ENCODE peak calls at places on chromosomes 13 and 19, in eight cellular contexts. W, S, J, Z, B, A, I and O are unnamed samples.

GRCh38 chr19:49854861-49855263 is 3.9 kb downstream of the PTOV1 start:
- DNase-seq in B (no peak), S (no peak), A (no peak), W (no peak), Z (no peak), I (no peak), J (no peak), O (no peak)

GRCh38 chr13:109088101-109088500 is 458.7 kb downstream of the MYO16 start:
- DNase-seq in I (no peak), J (no peak), S (no peak), B (no peak), Z (no peak), W (peak), A (no peak), O (no peak)

GRCh38 chr13:102812616-102813287 is 13.8 kb downstream of the BIVM start:
- DNase-seq in J (no peak), B (no peak), S (no peak), W (peak), I (no peak), A (peak), Z (no peak), O (no peak)

GRCh38 chr19:13622727-13623126 is 116.4 kb upstream of the CACNA1A start:
- DNase-seq in I (no peak), Z (no peak), A (no peak), S (no peak), J (no peak), B (no peak), W (no peak), O (no peak)

GRCh38 chr19:342801-343421 is 1.7 kb downstream of the MIER2 start:
- DNase-seq in Z (peak), I (no peak), S (peak), A (peak), W (peak), J (no peak), B (no peak), O (peak)

GRCh38 chr13:46170687-46171086 is 11.3 kb downstream of the LCP1 start:
- DNase-seq in I (no peak), B (no peak), J (no peak), Z (no peak), S (peak), W (peak), A (no peak), O (peak)

GRCh38 chr19:53942001-53942786 is 20.5 kb upstream of the CACNG8 start:
- DNase-seq in A (peak), J (peak), I (no peak), S (no peak), Z (no peak), B (peak), W (no peak), O (peak)

GRCh38 chr19:888615-889385 is 4.2 kb downstream of the MED16 start:
- DNase-seq in J (peak), W (no peak), B (no peak), A (no peak), S (no peak), Z (no peak), I (no peak), O (no peak)

GRCh38 chr19:49128545-49129237 is 9.3 kb downstream of the PPFIA3 start:
- DNase-seq in W (no peak), S (no peak), I (no peak), J (no peak), A (no peak), B (no peak), Z (no peak), O (no peak)

GRCh38 chr13:80469841-80470378 is 129.0 kb upstream of the SPRY2 start:
- DNase-seq in J (no peak), B (no peak), W (peak), I (peak), S (peak), A (peak), Z (no peak), O (peak)

GRCh38 chr19:35963514-35963913 is 27.3 kb downstream of the LRFN3 start:
- DNase-seq in A (no peak), Z (no peak), I (no peak), S (peak), B (peak), W (peak), J (peak), O (peak)

GRCh38 chr19:7512400-7512851 is 3.5 kb upstream of the ZNF358 start:
- DNase-seq in A (no peak), J (no peak), W (no peak), B (no peak), S (no peak), I (no peak), Z (no peak), O (peak)

GRCh38 chr13:42270857-42271215 is 1.1 kb upstream of the AKAP11 start:
- DNase-seq in B (no peak), I (no peak), A (no peak), W (no peak), J (no peak), Z (no peak), S (no peak), O (no peak)

GRCh38 chr19:19545707-19546106 is 7.6 kb downstream of the CILP2 start:
- DNase-seq in B (no peak), I (no peak), J (no peak), Z (no peak), A (no peak), W (no peak), S (no peak), O (no peak)

GRCh38 chr19:33767898-33768413 is 28.7 kb upstream of the KCTD15 start:
- DNase-seq in W (peak), A (peak), J (peak), Z (no peak), I (no peak), B (peak), S (no peak), O (peak)

GRCh38 chr19:32890326-32890725 is 20.8 kb upstream of the SLC7A9 start:
- DNase-seq in B (no peak), J (no peak), W (no peak), I (no peak), Z (no peak), A (no peak), S (no peak), O (no peak)

GRCh38 chr19:27793128-27793643 is 1419.8 kb downstream of the UQCRFS1 start:
- DNase-seq in B (peak), W (peak), Z (peak), J (peak), S (peak), A (peak), I (peak), O (peak)

GRCh38 chr13:51768976-51769375 is 35.0 kb downstream of the DHRS12 start:
- DNase-seq in W (no peak), Z (no peak), B (no peak), S (no peak), A (no peak), J (no peak), I (no peak), O (no peak)

GRCh38 chr19:51493776-51494175 is 7.8 kb downstream of the SIGLEC12 start:
- DNase-seq in J (no peak), A (no peak), B (no peak), S (no peak), Z (peak), W (no peak), I (no peak), O (no peak)

GRCh38 chr13:89066868-89067466 is 1395.8 kb downstream of the SLITRK5 start:
- DNase-seq in B (peak), I (no peak), Z (peak), J (peak), S (peak), A (peak), W (peak), O (peak)

GRCh38 chr13:36530050-36530789 is 97.9 kb downstream of the CCNA1 start:
- DNase-seq in J (no peak), Z (no peak), A (no peak), W (peak), B (no peak), S (no peak), I (no peak), O (peak)

GRCh38 chr19:50906217-50906616 is 5.0 kb downstream of the KLK4 start:
- DNase-seq in Z (no peak), W (peak), I (no peak), J (peak), A (no peak), B (peak), S (no peak), O (peak)